ENCODE peak calls at places on chromosomes 11 and 22, in five cellular contexts. T, Z, C, N and V are unnamed samples.

GRCh38 chr11:8025123-8025522 is 38.0 kb downstream of the EIF3F start:
- DNase-seq in C (no peak), T (no peak), N (no peak), Z (no peak), V (no peak)

GRCh38 chr11:113773092-113773415 is 438 bp downstream of the ZW10 start:
- DNase-seq in N (no peak), Z (no peak), T (peak; percentile 34), C (no peak), V (no peak)

GRCh38 chr22:45948081-45948648 is 28.8 kb downstream of the WNT7B start:
- DNase-seq in Z (no peak), N (no peak), T (no peak), C (no peak), V (no peak)

GRCh38 chr22:38316340-38317236 is 645 bp downstream of the CSNK1E start:
- DNase-seq in C (peak; percentile 56), N (peak; percentile 38), T (peak; percentile 72), Z (peak; percentile 40), V (peak; percentile 66)

GRCh38 chr22:42440728-42441127 is 8.5 kb upstream of the NFAM1 start:
- DNase-seq in T (no peak), N (no peak), Z (no peak), C (no peak), V (no peak)

GRCh38 chr11:61007383-61007970 is 36.0 kb downstream of the CD6 start:
- DNase-seq in T (no peak), Z (no peak), N (no peak), C (no peak), V (no peak)

GRCh38 chr11:10459029-10459970 is 4.2 kb downstream of the AMPD3 start:
- DNase-seq in N (peak; percentile 38), T (no peak), Z (peak; percentile 53), C (peak; percentile 74), V (no peak)

GRCh38 chr11:2929511-2929879 is 275 bp upstream of the PHLDA2 start:
- DNase-seq in T (peak; percentile 78), N (peak; percentile 50), Z (peak; percentile 38), C (no peak), V (peak; percentile 82)

GRCh38 chr11:6778518-6778917 is 4.3 kb upstream of the OR2AG1 start:
- DNase-seq in T (no peak), N (no peak), Z (no peak), C (no peak), V (no peak)

GRCh38 chr11:86179646-86180064 is 64.9 kb upstream of the EED start:
- DNase-seq in Z (no peak), N (no peak), T (no peak), C (no peak), V (no peak)

GRCh38 chr22:30127749-30128166 is 47.5 kb downstream of the HORMAD2 start:
- DNase-seq in C (no peak), N (no peak), Z (no peak), T (peak; percentile 46), V (peak; percentile 44)

GRCh38 chr22:37802310-37803194 is 5.2 kb upstream of the GCAT start:
- DNase-seq in N (no peak), T (peak; percentile 65), C (no peak), Z (no peak), V (no peak)

GRCh38 chr11:1830119-1830499 is 4.7 kb upstream of the SYT8 start:
- DNase-seq in N (no peak), Z (no peak), T (peak; percentile 22), C (no peak), V (no peak)

GRCh38 chr22:46439111-46439510 is 98.3 kb downstream of the CELSR1 start:
- DNase-seq in T (no peak), Z (no peak), C (no peak), N (no peak), V (no peak)

GRCh38 chr11:118636569-118637290 is 29.3 kb downstream of the PHLDB1 start:
- DNase-seq in T (no peak), N (no peak), Z (no peak), C (no peak), V (peak; percentile 42)

GRCh38 chr11:126478466-126478865 is 123.0 kb downstream of the ST3GAL4 start:
- DNase-seq in T (no peak), Z (no peak), C (no peak), N (no peak), V (no peak)

GRCh38 chr11:45643585-45643984 is 21.8 kb downstream of the CHST1 start:
- DNase-seq in C (no peak), T (no peak), N (no peak), Z (no peak), V (no peak)

GRCh38 chr22:49177666-49178065 is 650.0 kb downstream of the BRD1 start:
- DNase-seq in Z (no peak), T (no peak), N (no peak), C (no peak), V (no peak)

GRCh38 chr22:20020533-20021195 is at the start of gene TANGO2:
- DNase-seq in C (peak; percentile 89), T (peak; percentile 92), N (peak; percentile 98), Z (peak; percentile 90), V (peak; percentile 88)

GRCh38 chr11:81870066-81870412 is 863.6 kb downstream of the FAM181B start:
- DNase-seq in C (no peak), Z (no peak), T (no peak), N (peak; percentile 11), V (no peak)

GRCh38 chr11:94281321-94281720 is 23.1 kb upstream of the IZUMO1R start:
- DNase-seq in Z (no peak), T (no peak), N (no peak), C (no peak), V (no peak)

GRCh38 chr22:19942071-19942885 is 660 bp upstream of the TXNRD2 start:
- DNase-seq in N (no peak), T (peak; percentile 84), C (no peak), Z (no peak), V (peak; percentile 48)

GRCh38 chr22:19753090-19753842 is 7.3 kb upstream of the TBX1 start:
- DNase-seq in C (no peak), N (no peak), Z (no peak), T (no peak), V (no peak)

GRCh38 chr22:31846161-31847115 is 92.6 kb downstream of the DEPDC5 start:
- DNase-seq in T (peak; percentile 71), C (no peak), Z (no peak), N (no peak), V (peak; percentile 42)

GRCh38 chr11:74169736-74170458 is 905 bp downstream of the C2CD3 start:
- DNase-seq in Z (no peak), T (no peak), N (no peak), C (no peak), V (no peak)

GRCh38 chr11:69086152-69086551 is 37.4 kb downstream of the TPCN2 start:
- DNase-seq in N (no peak), Z (no peak), C (no peak), T (no peak), V (no peak)

GRCh38 chr22:29914165-29914564 is 31.2 kb downstream of the MTMR3 start:
- DNase-seq in C (no peak), N (no peak), Z (no peak), T (peak; percentile 62), V (peak; percentile 89)

GRCh38 chr11:61955416-61956135 is 5.4 kb downstream of the BEST1 start:
- DNase-seq in N (no peak), C (peak; percentile 28), Z (peak; percentile 18), T (no peak), V (no peak)

GRCh38 chr22:38554281-38554680 is 15.7 kb downstream of the DMC1 start:
- DNase-seq in C (no peak), Z (no peak), N (no peak), T (no peak), V (peak; percentile 57)

GRCh38 chr11:95544095-95544795 is 245.3 kb downstream of the FAM76B start:
- DNase-seq in T (no peak), Z (no peak), N (no peak), C (no peak), V (peak; percentile 80)

GRCh38 chr11:65182258-65183170 is 786 bp downstream of the CAPN1 start:
- DNase-seq in N (no peak), T (peak; percentile 27), Z (no peak), C (no peak), V (peak; percentile 16)

GRCh38 chr11:71336176-71336995 is 84.0 kb upstream of the SHANK2 start:
- DNase-seq in Z (no peak), T (no peak), C (no peak), N (no peak), V (no peak)

GRCh38 chr11:75524576-75525432 is 937 bp downstream of the GDPD5 start:
- DNase-seq in T (peak; percentile 13), C (peak; percentile 16), N (no peak), Z (peak; percentile 15), V (no peak)

GRCh38 chr11:69750108-69750850 is 24.9 kb downstream of the FGF4 start:
- DNase-seq in C (no peak), Z (no peak), N (no peak), T (no peak), V (no peak)

GRCh38 chr11:2574553-2575535 is 125.0 kb downstream of the KCNQ1OT1 start:
- DNase-seq in N (no peak), T (no peak), Z (no peak), C (no peak), V (no peak)

GRCh38 chr11:28674432-28675076 is 566.4 kb downstream of the METTL15 start:
- DNase-seq in C (no peak), T (peak; percentile 53), N (no peak), Z (no peak), V (peak; percentile 73)